ENCODE peak calls at places on chromosome 5, in eight cellular contexts. V, X, Z, L, N, H, P and I are unnamed samples.
A peak's percentile ranks its signal among the peaks of the same experiment; 100 is the strongest.

GRCh38 chr5:132090107-132090506 is 16.5 kb downstream of the CSF2 start:
- DNase-seq in V (peak; percentile 93), X (no peak), Z (no peak), L (no peak), N (no peak), H (no peak), P (no peak), I (no peak)

GRCh38 chr5:170442921-170443320 is 53.8 kb upstream of the KCNMB1 start:
- DNase-seq in V (no peak), X (no peak), Z (no peak), L (no peak), N (no peak), H (no peak), P (no peak), I (no peak)

GRCh38 chr5:1550287-1551076 is 26.7 kb upstream of the LPCAT1 start:
- DNase-seq in V (no peak), X (no peak), Z (peak; percentile 40), L (peak; percentile 58), N (no peak), H (peak; percentile 31), P (peak; percentile 28), I (peak; percentile 68)

GRCh38 chr5:87210076-87210475 is 57.6 kb upstream of the RASA1 start:
- DNase-seq in V (peak; percentile 65), X (no peak), Z (no peak), L (no peak), N (no peak), H (no peak), P (no peak), I (no peak)

GRCh38 chr5:87997662-87998061 is 271.0 kb downstream of the TMEM161B start:
- DNase-seq in V (no peak), X (no peak), Z (no peak), L (no peak), N (no peak), H (no peak), P (no peak), I (no peak)

GRCh38 chr5:139443766-139444473 is 4.6 kb upstream of the DNAJC18 start:
- DNase-seq in V (peak; percentile 80), X (no peak), Z (peak; percentile 45), L (no peak), N (no peak), H (no peak), P (no peak), I (no peak)

GRCh38 chr5:139698461-139699146 is 50.5 kb downstream of the CXXC5 start:
- DNase-seq in V (peak; percentile 74), X (peak; percentile 88), Z (peak; percentile 72), L (peak; percentile 90), N (peak; percentile 70), H (no peak), P (peak; percentile 95), I (peak; percentile 59)

GRCh38 chr5:1344975-1345838 is at the start of gene CLPTM1L:
- DNase-seq in V (peak; percentile 81), X (peak; percentile 86), Z (peak; percentile 94), L (peak; percentile 89), N (peak; percentile 72), H (peak; percentile 88), P (peak; percentile 91), I (peak; percentile 96)

GRCh38 chr5:84213212-84213611 is 171.5 kb downstream of the EDIL3 start:
- DNase-seq in V (no peak), X (no peak), Z (no peak), L (no peak), N (no peak), H (no peak), P (no peak), I (no peak)

GRCh38 chr5:6482735-6483134 is 34.1 kb downstream of the UBE2QL1 start:
- DNase-seq in V (no peak), X (no peak), Z (no peak), L (no peak), N (no peak), H (no peak), P (no peak), I (no peak)

GRCh38 chr5:51227963-51228515 is 155.2 kb upstream of the ISL1 start:
- DNase-seq in V (no peak), X (no peak), Z (no peak), L (no peak), N (no peak), H (no peak), P (no peak), I (no peak)

GRCh38 chr5:90134381-90134780 is 275.2 kb downstream of the CETN3 start:
- DNase-seq in V (no peak), X (no peak), Z (no peak), L (no peak), N (no peak), H (no peak), P (no peak), I (no peak)

GRCh38 chr5:90134892-90135291 is 274.7 kb downstream of the CETN3 start:
- DNase-seq in V (peak; percentile 31), X (peak; percentile 80), Z (no peak), L (no peak), N (peak; percentile 38), H (peak; percentile 49), P (no peak), I (peak; percentile 86)

GRCh38 chr5:90135979-90136378 is 273.6 kb downstream of the CETN3 start:
- DNase-seq in V (no peak), X (no peak), Z (peak; percentile 51), L (no peak), N (no peak), H (no peak), P (peak; percentile 79), I (no peak)

GRCh38 chr5:90133941-90134340 is 275.6 kb downstream of the CETN3 start:
- DNase-seq in V (no peak), X (no peak), Z (no peak), L (no peak), N (no peak), H (no peak), P (no peak), I (no peak)

GRCh38 chr5:90131734-90132133 is 277.8 kb downstream of the CETN3 start:
- DNase-seq in V (no peak), X (no peak), Z (no peak), L (no peak), N (no peak), H (no peak), P (no peak), I (no peak)
- TF ChIP-seq POLR2A in V (no peak), X (no peak), Z (no peak), L (no peak), N (no peak), H (no peak), P (no peak), I (no peak)

GRCh38 chr5:72109625-72110024 is 2.4 kb downstream of the MAP1B start:
- DNase-seq in V (no peak), X (no peak), Z (no peak), L (no peak), N (no peak), H (no peak), P (no peak), I (no peak)

GRCh38 chr5:72106922-72107873 is at the start of gene MAP1B:
- DNase-seq in V (peak; percentile 73), X (peak; percentile 66), Z (no peak), L (peak; percentile 81), N (peak; percentile 47), H (no peak), P (peak; percentile 85), I (peak; percentile 51)

GRCh38 chr5:72107874-72108199 is 562 bp downstream of the MAP1B start:
- DNase-seq in V (no peak), X (peak; percentile 20), Z (no peak), L (no peak), N (no peak), H (no peak), P (peak; percentile 74), I (no peak)

GRCh38 chr5:72109051-72109411 is 1.8 kb downstream of the MAP1B start:
- DNase-seq in V (no peak), X (no peak), Z (no peak), L (no peak), N (no peak), H (no peak), P (no peak), I (no peak)

GRCh38 chr5:72108200-72109050 is 1.1 kb downstream of the MAP1B start:
- DNase-seq in V (peak; percentile 67), X (peak; percentile 74), Z (peak; percentile 49), L (peak; percentile 87), N (peak; percentile 67), H (no peak), P (peak; percentile 86), I (peak; percentile 95)
- TF ChIP-seq POLR2A in V (no peak), X (no peak), Z (no peak), L (no peak), N (no peak), H (no peak), P (peak; percentile 64), I (no peak)

GRCh38 chr5:151253604-151253948 is 591 bp downstream of the GM2A start:
- DNase-seq in V (no peak), X (no peak), Z (no peak), L (no peak), N (no peak), H (no peak), P (no peak), I (no peak)

GRCh38 chr5:151251001-151251551 is 1.9 kb upstream of the GM2A start:
- DNase-seq in V (no peak), X (no peak), Z (peak; percentile 62), L (no peak), N (no peak), H (peak; percentile 85), P (no peak), I (peak; percentile 36)

GRCh38 chr5:151254533-151254932 is 1.5 kb downstream of the GM2A start:
- DNase-seq in V (no peak), X (no peak), Z (no peak), L (no peak), N (no peak), H (no peak), P (no peak), I (no peak)

GRCh38 chr5:151251621-151252020 is 1.4 kb upstream of the GM2A start:
- DNase-seq in V (no peak), X (no peak), Z (no peak), L (no peak), N (no peak), H (no peak), P (no peak), I (no peak)

DNA sequence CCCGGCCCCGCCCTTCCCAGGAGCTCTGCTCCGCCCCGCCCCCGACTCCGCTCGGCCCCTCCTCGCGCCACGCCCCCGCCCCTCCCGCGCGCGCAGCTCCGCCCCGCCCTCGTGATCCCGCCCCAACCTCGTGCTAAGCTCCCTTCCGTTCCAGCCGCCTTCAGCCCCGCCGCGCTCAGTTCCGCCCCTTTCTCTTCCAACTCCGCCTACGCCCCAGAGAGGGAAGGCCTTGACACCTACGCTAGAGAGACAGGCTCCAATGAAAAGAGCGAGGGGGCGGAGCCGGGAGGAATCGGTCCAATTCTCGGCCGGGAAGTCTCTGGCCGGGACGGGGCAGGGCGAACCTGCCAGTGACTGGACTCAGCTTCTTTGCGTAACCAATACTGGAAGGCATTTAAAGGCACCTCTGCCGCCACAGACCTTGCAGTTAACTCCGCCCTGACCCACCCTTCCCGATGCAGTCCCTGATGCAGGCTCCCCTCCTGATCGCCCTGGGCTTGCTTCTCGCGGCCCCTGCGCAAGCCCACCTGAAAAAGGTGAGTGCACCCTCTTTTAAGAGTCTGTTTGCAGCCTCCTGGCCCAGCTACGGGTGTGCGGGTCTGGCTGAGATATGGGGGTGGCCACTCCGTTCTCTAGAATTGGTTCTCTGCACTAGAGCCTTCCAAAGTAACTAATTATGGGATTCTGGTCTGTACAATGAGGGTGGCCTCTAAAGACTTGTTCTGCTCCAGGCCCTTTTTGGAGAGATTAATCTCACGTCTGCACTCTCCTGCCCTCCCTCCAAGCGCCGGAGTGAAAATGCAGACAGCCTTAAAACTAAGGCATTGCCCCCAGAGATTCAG is at the start of gene GM2A:
- DNase-seq in V (peak; percentile 99), X (peak; percentile 100), Z (peak; percentile 100), L (peak; percentile 100), N (peak; percentile 98), H (peak; percentile 100), P (peak; percentile 97), I (peak; percentile 99)
- TF ChIP-seq POLR2A in V (peak; percentile 30), X (peak; percentile 82), Z (peak; percentile 76), L (peak; percentile 69), N (peak; percentile 81), H (peak; percentile 94), P (peak; percentile 92), I (no peak)

GRCh38 chr5:76363385-76364261 is 39.5 kb upstream of the IQGAP2 start:
- DNase-seq in V (no peak), X (no peak), Z (peak; percentile 82), L (no peak), N (peak; percentile 8), H (peak; percentile 74), P (no peak), I (peak; percentile 86)
- TF ChIP-seq POLR2A in V (no peak), X (no peak), Z (no peak), L (no peak), N (no peak), H (no peak), P (no peak), I (no peak)